ENCODE peak calls at places on chromosomes 6 and 20, in nine cellular contexts. One of them, this sample, is unnamed.

GRCh38 chr6:131660195-131660594 is 23.1 kb downstream of the ENPP3 start:
- DNase-seq in KBM-7: no peak
- DNase-seq in iPS-NIHi11: no peak
- DNase-seq in activated T-helper 1 cell treated with anti-CD3 and anti-CD28 coated beads, Interleukin-12 subunit alpha, Interleukin-12 subunit beta, Interleukin-2, Interleukin-4 antibody, amounts not matched to agents 30 ng/mL and 10 ng/mL and 1 ng/mL, durations not matched to agents 14 hours and 24 hours and 36 hours: no peak
- DNase-seq in colonic mucosa: no peak
- DNase-seq in activated T-cell treated with anti-CD3 and anti-CD28 coated beads, Interleukin-2, amount 50 U/mL, for 72 hours: no peak
- DNase-seq in NCI-H2029 treated with DMSO at 0.1 percent for 48 hours: no peak
- DNase-seq in RPMI8226: no peak
- DNase-seq in substantia nigra: no peak
- DNase-seq in this sample: peak; percentile 81

GRCh38 chr6:156313037-156313436 is 464.1 kb upstream of the ARID1B start:
- DNase-seq in KBM-7: no peak
- DNase-seq in colonic mucosa: no peak
- DNase-seq in RPMI8226: no peak
- DNase-seq in substantia nigra: no peak
- DNase-seq in NCI-H2029 treated with DMSO at 0.1 percent for 48 hours: no peak
- DNase-seq in activated T-helper 1 cell treated with anti-CD3 and anti-CD28 coated beads, Interleukin-12 subunit alpha, Interleukin-12 subunit beta, Interleukin-2, Interleukin-4 antibody, amounts not matched to agents 30 ng/mL and 10 ng/mL and 1 ng/mL, durations not matched to agents 14 hours and 24 hours and 36 hours: no peak
- DNase-seq in activated T-cell treated with anti-CD3 and anti-CD28 coated beads, Interleukin-2, amount 50 U/mL, for 72 hours: no peak
- DNase-seq in iPS-NIHi11: no peak
- DNase-seq in this sample: no peak

GRCh38 chr6:131122516-131122915 is 12.8 kb upstream of the AKAP7 start:
- DNase-seq in RPMI8226: no peak
- DNase-seq in activated T-helper 1 cell treated with anti-CD3 and anti-CD28 coated beads, Interleukin-12 subunit alpha, Interleukin-12 subunit beta, Interleukin-2, Interleukin-4 antibody, amounts not matched to agents 30 ng/mL and 10 ng/mL and 1 ng/mL, durations not matched to agents 14 hours and 24 hours and 36 hours: no peak
- DNase-seq in iPS-NIHi11: no peak
- DNase-seq in substantia nigra: no peak
- DNase-seq in colonic mucosa: no peak
- DNase-seq in KBM-7: no peak
- DNase-seq in activated T-cell treated with anti-CD3 and anti-CD28 coated beads, Interleukin-2, amount 50 U/mL, for 72 hours: no peak
- DNase-seq in NCI-H2029 treated with DMSO at 0.1 percent for 48 hours: no peak
- DNase-seq in this sample: no peak

GRCh38 chr20:848218-848617 is 14.7 kb downstream of the FAM110A start:
- DNase-seq in substantia nigra: no peak
- DNase-seq in RPMI8226: no peak
- DNase-seq in colonic mucosa: no peak
- DNase-seq in iPS-NIHi11: no peak
- DNase-seq in NCI-H2029 treated with DMSO at 0.1 percent for 48 hours: no peak
- DNase-seq in activated T-cell treated with anti-CD3 and anti-CD28 coated beads, Interleukin-2, amount 50 U/mL, for 72 hours: no peak
- DNase-seq in activated T-helper 1 cell treated with anti-CD3 and anti-CD28 coated beads, Interleukin-12 subunit alpha, Interleukin-12 subunit beta, Interleukin-2, Interleukin-4 antibody, amounts not matched to agents 30 ng/mL and 10 ng/mL and 1 ng/mL, durations not matched to agents 14 hours and 24 hours and 36 hours: no peak
- DNase-seq in KBM-7: no peak
- DNase-seq in this sample: no peak

GRCh38 chr6:38527371-38527770 is 112.4 kb downstream of the BTBD9 start:
- DNase-seq in RPMI8226: no peak
- DNase-seq in activated T-cell treated with anti-CD3 and anti-CD28 coated beads, Interleukin-2, amount 50 U/mL, for 72 hours: no peak
- DNase-seq in iPS-NIHi11: no peak
- DNase-seq in substantia nigra: no peak
- DNase-seq in activated T-helper 1 cell treated with anti-CD3 and anti-CD28 coated beads, Interleukin-12 subunit alpha, Interleukin-12 subunit beta, Interleukin-2, Interleukin-4 antibody, amounts not matched to agents 30 ng/mL and 10 ng/mL and 1 ng/mL, durations not matched to agents 14 hours and 24 hours and 36 hours: no peak
- DNase-seq in NCI-H2029 treated with DMSO at 0.1 percent for 48 hours: no peak
- DNase-seq in colonic mucosa: no peak
- DNase-seq in KBM-7: no peak
- DNase-seq in this sample: no peak

GRCh38 chr6:103079867-103080266 is 1686.4 kb downstream of the GRIK2 start:
- DNase-seq in activated T-cell treated with anti-CD3 and anti-CD28 coated beads, Interleukin-2, amount 50 U/mL, for 72 hours: no peak
- DNase-seq in RPMI8226: peak; percentile 49
- DNase-seq in activated T-helper 1 cell treated with anti-CD3 and anti-CD28 coated beads, Interleukin-12 subunit alpha, Interleukin-12 subunit beta, Interleukin-2, Interleukin-4 antibody, amounts not matched to agents 30 ng/mL and 10 ng/mL and 1 ng/mL, durations not matched to agents 14 hours and 24 hours and 36 hours: no peak
- DNase-seq in NCI-H2029 treated with DMSO at 0.1 percent for 48 hours: no peak
- DNase-seq in colonic mucosa: no peak
- DNase-seq in substantia nigra: no peak
- DNase-seq in KBM-7: no peak
- DNase-seq in iPS-NIHi11: no peak
- DNase-seq in this sample: no peak

GRCh38 chr6:157956171-157956730 is 25.4 kb upstream of the SYNJ2 start:
- DNase-seq in RPMI8226: no peak
- DNase-seq in substantia nigra: no peak
- DNase-seq in NCI-H2029 treated with DMSO at 0.1 percent for 48 hours: no peak
- DNase-seq in iPS-NIHi11: no peak
- DNase-seq in KBM-7: no peak
- DNase-seq in activated T-cell treated with anti-CD3 and anti-CD28 coated beads, Interleukin-2, amount 50 U/mL, for 72 hours: no peak
- DNase-seq in colonic mucosa: no peak
- DNase-seq in activated T-helper 1 cell treated with anti-CD3 and anti-CD28 coated beads, Interleukin-12 subunit alpha, Interleukin-12 subunit beta, Interleukin-2, Interleukin-4 antibody, amounts not matched to agents 30 ng/mL and 10 ng/mL and 1 ng/mL, durations not matched to agents 14 hours and 24 hours and 36 hours: no peak
- DNase-seq in this sample: no peak

GRCh38 chr6:133705071-133705470 is 183.8 kb upstream of the TCF21 start:
- DNase-seq in activated T-helper 1 cell treated with anti-CD3 and anti-CD28 coated beads, Interleukin-12 subunit alpha, Interleukin-12 subunit beta, Interleukin-2, Interleukin-4 antibody, amounts not matched to agents 30 ng/mL and 10 ng/mL and 1 ng/mL, durations not matched to agents 14 hours and 24 hours and 36 hours: no peak
- DNase-seq in colonic mucosa: no peak
- DNase-seq in substantia nigra: no peak
- DNase-seq in KBM-7: no peak
- DNase-seq in iPS-NIHi11: no peak
- DNase-seq in RPMI8226: no peak
- DNase-seq in NCI-H2029 treated with DMSO at 0.1 percent for 48 hours: no peak
- DNase-seq in activated T-cell treated with anti-CD3 and anti-CD28 coated beads, Interleukin-2, amount 50 U/mL, for 72 hours: no peak
- DNase-seq in this sample: no peak

GRCh38 chr20:62047666-62048345 is 17.9 kb downstream of the TAF4 start:
- DNase-seq in activated T-helper 1 cell treated with anti-CD3 and anti-CD28 coated beads, Interleukin-12 subunit alpha, Interleukin-12 subunit beta, Interleukin-2, Interleukin-4 antibody, amounts not matched to agents 30 ng/mL and 10 ng/mL and 1 ng/mL, durations not matched to agents 14 hours and 24 hours and 36 hours: no peak
- DNase-seq in RPMI8226: no peak
- DNase-seq in substantia nigra: no peak
- DNase-seq in NCI-H2029 treated with DMSO at 0.1 percent for 48 hours: no peak
- DNase-seq in activated T-cell treated with anti-CD3 and anti-CD28 coated beads, Interleukin-2, amount 50 U/mL, for 72 hours: no peak
- DNase-seq in KBM-7: no peak
- DNase-seq in colonic mucosa: no peak
- DNase-seq in iPS-NIHi11: no peak
- DNase-seq in this sample: no peak

GRCh38 chr6:101396552-101397173 is 3.2 kb downstream of the GRIK2 start:
- DNase-seq in iPS-NIHi11: peak; percentile 50
- DNase-seq in NCI-H2029 treated with DMSO at 0.1 percent for 48 hours: no peak
- DNase-seq in colonic mucosa: peak; percentile 71
- DNase-seq in KBM-7: peak; percentile 43
- DNase-seq in activated T-helper 1 cell treated with anti-CD3 and anti-CD28 coated beads, Interleukin-12 subunit alpha, Interleukin-12 subunit beta, Interleukin-2, Interleukin-4 antibody, amounts not matched to agents 30 ng/mL and 10 ng/mL and 1 ng/mL, durations not matched to agents 14 hours and 24 hours and 36 hours: peak; percentile 19
- DNase-seq in RPMI8226: peak; percentile 70
- DNase-seq in activated T-cell treated with anti-CD3 and anti-CD28 coated beads, Interleukin-2, amount 50 U/mL, for 72 hours: peak; percentile 16
- DNase-seq in substantia nigra: peak; percentile 23
- DNase-seq in this sample: peak; percentile 20

GRCh38 chr6:33700391-33701050 is 11.0 kb downstream of the UQCC2 start:
- DNase-seq in KBM-7: peak; percentile 74
- DNase-seq in activated T-cell treated with anti-CD3 and anti-CD28 coated beads, Interleukin-2, amount 50 U/mL, for 72 hours: peak; percentile 76
- DNase-seq in substantia nigra: peak; percentile 47
- DNase-seq in activated T-helper 1 cell treated with anti-CD3 and anti-CD28 coated beads, Interleukin-12 subunit alpha, Interleukin-12 subunit beta, Interleukin-2, Interleukin-4 antibody, amounts not matched to agents 30 ng/mL and 10 ng/mL and 1 ng/mL, durations not matched to agents 14 hours and 24 hours and 36 hours: peak; percentile 69
- DNase-seq in RPMI8226: peak; percentile 80
- DNase-seq in NCI-H2029 treated with DMSO at 0.1 percent for 48 hours: no peak
- DNase-seq in iPS-NIHi11: peak; percentile 82
- DNase-seq in colonic mucosa: peak; percentile 80
- DNase-seq in this sample: peak; percentile 35

GRCh38 chr6:72035966-72036365 is 149.6 kb downstream of the RIMS1 start:
- DNase-seq in activated T-helper 1 cell treated with anti-CD3 and anti-CD28 coated beads, Interleukin-12 subunit alpha, Interleukin-12 subunit beta, Interleukin-2, Interleukin-4 antibody, amounts not matched to agents 30 ng/mL and 10 ng/mL and 1 ng/mL, durations not matched to agents 14 hours and 24 hours and 36 hours: no peak
- DNase-seq in colonic mucosa: no peak
- DNase-seq in activated T-cell treated with anti-CD3 and anti-CD28 coated beads, Interleukin-2, amount 50 U/mL, for 72 hours: no peak
- DNase-seq in iPS-NIHi11: no peak
- DNase-seq in KBM-7: no peak
- DNase-seq in RPMI8226: no peak
- DNase-seq in substantia nigra: no peak
- DNase-seq in NCI-H2029 treated with DMSO at 0.1 percent for 48 hours: no peak
- DNase-seq in this sample: no peak

GRCh38 chr6:78910611-78911134 is 43.3 kb downstream of the IRAK1BP1 start:
- DNase-seq in RPMI8226: no peak
- DNase-seq in colonic mucosa: peak; percentile 43
- DNase-seq in activated T-cell treated with anti-CD3 and anti-CD28 coated beads, Interleukin-2, amount 50 U/mL, for 72 hours: peak; percentile 36
- DNase-seq in KBM-7: no peak
- DNase-seq in substantia nigra: no peak
- DNase-seq in activated T-helper 1 cell treated with anti-CD3 and anti-CD28 coated beads, Interleukin-12 subunit alpha, Interleukin-12 subunit beta, Interleukin-2, Interleukin-4 antibody, amounts not matched to agents 30 ng/mL and 10 ng/mL and 1 ng/mL, durations not matched to agents 14 hours and 24 hours and 36 hours: peak; percentile 2
- DNase-seq in NCI-H2029 treated with DMSO at 0.1 percent for 48 hours: no peak
- DNase-seq in iPS-NIHi11: peak; percentile 81
- DNase-seq in this sample: no peak

GRCh38 chr6:54491431-54491830 is 183.2 kb downstream of the TINAG start:
- DNase-seq in KBM-7: no peak
- DNase-seq in RPMI8226: no peak
- DNase-seq in iPS-NIHi11: no peak
- DNase-seq in activated T-helper 1 cell treated with anti-CD3 and anti-CD28 coated beads, Interleukin-12 subunit alpha, Interleukin-12 subunit beta, Interleukin-2, Interleukin-4 antibody, amounts not matched to agents 30 ng/mL and 10 ng/mL and 1 ng/mL, durations not matched to agents 14 hours and 24 hours and 36 hours: no peak
- DNase-seq in substantia nigra: no peak
- DNase-seq in activated T-cell treated with anti-CD3 and anti-CD28 coated beads, Interleukin-2, amount 50 U/mL, for 72 hours: no peak
- DNase-seq in colonic mucosa: no peak
- DNase-seq in NCI-H2029 treated with DMSO at 0.1 percent for 48 hours: no peak
- DNase-seq in this sample: no peak

GRCh38 chr20:23363257-23363649 is 1.3 kb downstream of the GZF1 start:
- DNase-seq in substantia nigra: no peak
- DNase-seq in activated T-helper 1 cell treated with anti-CD3 and anti-CD28 coated beads, Interleukin-12 subunit alpha, Interleukin-12 subunit beta, Interleukin-2, Interleukin-4 antibody, amounts not matched to agents 30 ng/mL and 10 ng/mL and 1 ng/mL, durations not matched to agents 14 hours and 24 hours and 36 hours: no peak
- DNase-seq in colonic mucosa: no peak
- DNase-seq in KBM-7: no peak
- DNase-seq in iPS-NIHi11: no peak
- DNase-seq in activated T-cell treated with anti-CD3 and anti-CD28 coated beads, Interleukin-2, amount 50 U/mL, for 72 hours: no peak
- DNase-seq in RPMI8226: no peak
- DNase-seq in NCI-H2029 treated with DMSO at 0.1 percent for 48 hours: no peak
- DNase-seq in this sample: no peak

GRCh38 chr6:3039384-3039783 is 28.9 kb upstream of the RIPK1 start:
- DNase-seq in activated T-cell treated with anti-CD3 and anti-CD28 coated beads, Interleukin-2, amount 50 U/mL, for 72 hours: no peak
- DNase-seq in NCI-H2029 treated with DMSO at 0.1 percent for 48 hours: peak; percentile 64
- DNase-seq in iPS-NIHi11: no peak
- DNase-seq in substantia nigra: no peak
- DNase-seq in colonic mucosa: no peak
- DNase-seq in activated T-helper 1 cell treated with anti-CD3 and anti-CD28 coated beads, Interleukin-12 subunit alpha, Interleukin-12 subunit beta, Interleukin-2, Interleukin-4 antibody, amounts not matched to agents 30 ng/mL and 10 ng/mL and 1 ng/mL, durations not matched to agents 14 hours and 24 hours and 36 hours: no peak
- DNase-seq in KBM-7: no peak
- DNase-seq in RPMI8226: peak; percentile 92
- DNase-seq in this sample: no peak

GRCh38 chr6:148497256-148497655 is 154.6 kb downstream of the SASH1 start:
- DNase-seq in activated T-cell treated with anti-CD3 and anti-CD28 coated beads, Interleukin-2, amount 50 U/mL, for 72 hours: no peak
- DNase-seq in KBM-7: no peak
- DNase-seq in iPS-NIHi11: no peak
- DNase-seq in NCI-H2029 treated with DMSO at 0.1 percent for 48 hours: no peak
- DNase-seq in substantia nigra: no peak
- DNase-seq in activated T-helper 1 cell treated with anti-CD3 and anti-CD28 coated beads, Interleukin-12 subunit alpha, Interleukin-12 subunit beta, Interleukin-2, Interleukin-4 antibody, amounts not matched to agents 30 ng/mL and 10 ng/mL and 1 ng/mL, durations not matched to agents 14 hours and 24 hours and 36 hours: no peak
- DNase-seq in RPMI8226: no peak
- DNase-seq in colonic mucosa: no peak
- DNase-seq in this sample: no peak